ENCODE peak calls at places on chromosomes 2 and 18, in five cellular contexts. X is renal cortical epithelial cell, P is fibroblast of pulmonary artery, F is DMS79 treated with DMSO at 0.1 percent for 48 hours, Y is NCI-H1105. R is an unnamed sample.

GRCh38 chr2:177169810-177170514 is 42.6 kb upstream of the HNRNPA3 start:
- DNase-seq in X (no peak), P (no peak), Y (peak; percentile 91), F (peak; percentile 97), R (no peak)

GRCh38 chr2:232568161-232568560 is 17.7 kb downstream of the EIF4E2 start:
- DNase-seq in P (peak; percentile 65), X (peak; percentile 94), F (no peak), Y (no peak), R (peak; percentile 47)

GRCh38 chr2:165113414-165113813 is 90.4 kb downstream of the SCN3A start:
- DNase-seq in X (peak; percentile 49), P (peak; percentile 16), Y (no peak), F (no peak), R (no peak)

GRCh38 chr2:172196768-172197322 is 94.1 kb upstream of the DLX2 start:
- DNase-seq in X (no peak), F (no peak), P (no peak), Y (no peak), R (no peak)

GRCh38 chr2:164737612-164738081 is 104.0 kb downstream of the COBLL1 start:
- DNase-seq in X (peak; percentile 74), Y (peak; percentile 33), F (no peak), P (peak; percentile 72), R (peak; percentile 69)

GRCh38 chr2:85162746-85163301 is 29.6 kb downstream of the TCF7L1 start:
- DNase-seq in Y (no peak), X (no peak), F (no peak), P (peak; percentile 31), R (no peak)

GRCh38 chr2:134866498-134867099 is 28.2 kb downstream of the ACMSD start:
- DNase-seq in X (peak; percentile 54), F (no peak), Y (no peak), P (peak; percentile 18), R (no peak)

GRCh38 chr18:66523219-66523991 is 80.5 kb downstream of the CDH19 start:
- DNase-seq in F (no peak), P (no peak), Y (no peak), X (no peak), R (no peak)

GRCh38 chr2:145230546-145230945 is 710.6 kb upstream of the ZEB2 start:
- DNase-seq in P (no peak), F (no peak), Y (no peak), X (no peak), R (no peak)

GRCh38 chr2:29314816-29315571 is 199.8 kb downstream of the CLIP4 start:
- DNase-seq in P (no peak), F (peak; percentile 11), X (peak; percentile 25), Y (no peak), R (no peak)

GRCh38 chr2:130336877-130337734 is 5.6 kb upstream of the IMP4 start:
- DNase-seq in F (no peak), Y (peak; percentile 67), X (peak; percentile 63), P (peak; percentile 83), R (peak; percentile 91)

GRCh38 chr2:96832751-96833507 is 10.9 kb downstream of the ANKRD23 start:
- DNase-seq in P (peak; percentile 53), F (peak; percentile 93), X (peak; percentile 48), Y (peak; percentile 90), R (peak; percentile 51)

GRCh38 chr18:9615973-9616559 is 1.7 kb upstream of the PPP4R1 start:
- DNase-seq in F (no peak), P (no peak), X (peak; percentile 58), Y (no peak), R (peak; percentile 37)

GRCh38 chr2:47225061-47225783 is 70.1 kb upstream of the STPG4 start:
- DNase-seq in X (peak; percentile 94), F (peak; percentile 70), Y (peak; percentile 75), P (peak; percentile 90), R (peak; percentile 60)

GRCh38 chr2:101734511-101735165 is 37.1 kb downstream of the MAP4K4 start:
- DNase-seq in F (no peak), P (no peak), Y (no peak), X (no peak), R (no peak)

GRCh38 chr2:163347982-163348842 is 387.6 kb downstream of the FIGN start:
- DNase-seq in X (peak; percentile 80), F (no peak), P (peak; percentile 94), Y (no peak), R (peak; percentile 98)

GRCh38 chr2:164745012-164745797 is 96.4 kb downstream of the COBLL1 start:
- DNase-seq in P (peak; percentile 12), F (no peak), Y (no peak), X (peak; percentile 78), R (no peak)

GRCh38 chr2:197431858-197432257 is 3.0 kb downstream of the SF3B1 start:
- DNase-seq in Y (no peak), X (no peak), P (no peak), F (no peak), R (no peak)

GRCh38 chr2:33266467-33266866 is 210.0 kb upstream of the RASGRP3 start:
- DNase-seq in P (no peak), F (no peak), Y (no peak), X (no peak), R (no peak)

GRCh38 chr2:186695081-186695756 is 1.4 kb downstream of the FAM171B start:
- DNase-seq in X (peak; percentile 21), Y (no peak), P (peak; percentile 59), F (peak; percentile 16), R (no peak)

GRCh38 chr2:167388497-167388896 is 500.2 kb downstream of the XIRP2 start:
- DNase-seq in Y (no peak), P (no peak), X (peak; percentile 35), F (peak; percentile 81), R (no peak)

GRCh38 chr2:42359894-42360483 is 1.0 kb downstream of the COX7A2L start:
- DNase-seq in X (peak; percentile 28), F (peak; percentile 11), P (peak; percentile 72), Y (no peak), R (no peak)

GRCh38 chr2:26344581-26345283 is 1.2 kb upstream of the SELENOI start:
- DNase-seq in P (peak; percentile 51), X (peak; percentile 72), Y (no peak), F (no peak), R (peak; percentile 80)

GRCh38 chr18:48555465-48555995 is 16.7 kb downstream of the CTIF start:
- DNase-seq in F (no peak), X (no peak), P (no peak), Y (no peak), R (no peak)

GRCh38 chr2:190679813-190680591 is 31.1 kb downstream of the NAB1 start:
- DNase-seq in X (no peak), F (no peak), Y (peak; percentile 13), P (peak; percentile 34), R (peak; percentile 17)

GRCh38 chr2:167929461-167929860 is 317.9 kb downstream of the STK39 start:
- DNase-seq in F (no peak), X (peak; percentile 21), Y (no peak), P (no peak), R (peak; percentile 10)

GRCh38 chr2:190387422-190387821 is 20.7 kb upstream of the MFSD6 start:
- DNase-seq in Y (no peak), F (no peak), P (no peak), X (no peak), R (no peak)

GRCh38 chr2:97775074-97775473 is 61.7 kb downstream of the ZAP70 start:
- DNase-seq in F (no peak), P (no peak), Y (no peak), X (no peak), R (no peak)